ENCODE peak calls at places on chromosomes 13 and 19, in five cellular contexts. Z, E, U, C and B are unnamed samples.
A peak's percentile ranks its signal among the peaks of the same experiment; 100 is the strongest.

GRCh38 chr13:98384739-98385138 is 192.2 kb downstream of the STK24 start:
- DNase-seq in Z (peak; percentile 13), C (peak; percentile 10), E (no peak), U (peak; percentile 35), B (peak; percentile 85)

GRCh38 chr19:39232708-39233107 is 12.1 kb downstream of the IFNL3 start:
- DNase-seq in U (no peak), E (no peak), Z (no peak), C (no peak), B (no peak)

GRCh38 chr13:74325106-74325505 is 190.9 kb upstream of the KLF12 start:
- DNase-seq in C (peak; percentile 45), Z (no peak), E (peak; percentile 51), U (peak; percentile 50), B (no peak)

GRCh38 chr19:49355890-49356289 is 6.3 kb downstream of the TEAD2 start:
- DNase-seq in E (no peak), U (no peak), Z (no peak), C (no peak), B (no peak)

GRCh38 chr19:33252971-33253370 is 27.3 kb upstream of the SLC7A10 start:
- DNase-seq in C (no peak), U (no peak), E (no peak), Z (no peak), B (no peak)

GRCh38 chr13:34833562-34834182 is 108.4 kb upstream of the NBEA start:
- DNase-seq in U (peak; percentile 62), Z (peak; percentile 46), C (peak; percentile 58), E (no peak), B (peak; percentile 96)

GRCh38 chr19:12783849-12784393 is 7.4 kb upstream of the JUNB start:
- DNase-seq in E (peak; percentile 16), Z (no peak), C (peak; percentile 82), U (no peak), B (peak; percentile 79)

GRCh38 chr19:48247212-48247611 is 8.5 kb downstream of the CARD8 start:
- DNase-seq in Z (no peak), E (no peak), U (no peak), C (no peak), B (no peak)

GRCh38 chr19:10503002-10503789 is at the start of gene KEAP1:
- DNase-seq in U (peak; percentile 49), E (peak; percentile 35), C (peak; percentile 22), Z (peak; percentile 39), B (peak; percentile 40)